ENCODE peak calls at places on chromosomes 13 and 19, in nine cellular contexts. H, I, D, Q, L, N, U, Z and J are unnamed samples.

GRCh38 chr13:62139597-62139996 is 723.9 kb upstream of the PCDH20 start:
- DNase-seq in H (no peak), I (no peak), D (no peak), Q (no peak), L (no peak), N (no peak), U (no peak), Z (no peak), J (no peak)

GRCh38 chr13:105925496-105925895 is 610.0 kb downstream of the EFNB2 start:
- DNase-seq in H (no peak), I (no peak), D (peak; percentile 83), Q (no peak), L (no peak), N (no peak), U (peak; percentile 58), Z (no peak), J (no peak)

GRCh38 chr13:71880753-71881541 is 13.9 kb upstream of the DACH1 start:
- DNase-seq in H (no peak), I (no peak), D (no peak), Q (no peak), L (no peak), N (no peak), U (no peak), Z (no peak), J (peak; percentile 76)

GRCh38 chr19:13843104-13843921 is 33.6 kb upstream of the NANOS3 start:
- DNase-seq in H (peak; percentile 70), I (peak; percentile 82), D (peak; percentile 47), Q (peak; percentile 57), L (no peak), N (peak; percentile 86), U (peak; percentile 79), Z (peak; percentile 42), J (peak; percentile 84)

GRCh38 chr19:16325671-16326400 is 1.2 kb downstream of the KLF2 start:
- DNase-seq in H (peak; percentile 60), I (peak; percentile 48), D (no peak), Q (peak; percentile 49), L (peak; percentile 44), N (peak; percentile 84), U (peak; percentile 63), Z (peak; percentile 75), J (peak; percentile 44)

GRCh38 chr19:38989066-38989605 is 13.6 kb upstream of the FBXO17 start:
- DNase-seq in H (no peak), I (no peak), D (no peak), Q (no peak), L (no peak), N (no peak), U (peak; percentile 10), Z (peak; percentile 77), J (peak; percentile 77)

GRCh38 chr13:36998624-36999041 is 507 bp downstream of the ALG5 start:
- DNase-seq in H (peak; percentile 57), I (peak; percentile 59), D (no peak), Q (peak; percentile 19), L (peak; percentile 2), N (no peak), U (no peak), Z (peak; percentile 44), J (peak; percentile 30)

GRCh38 chr19:45305421-45305820 is 17.3 kb downstream of the CKM start:
- DNase-seq in H (no peak), I (no peak), D (no peak), Q (no peak), L (no peak), N (no peak), U (peak; percentile 47), Z (peak; percentile 44), J (no peak)

GRCh38 chr13:72952529-72953141 is 106.2 kb upstream of the KLF5 start:
- DNase-seq in H (no peak), I (no peak), D (no peak), Q (no peak), L (no peak), N (no peak), U (no peak), Z (no peak), J (no peak)

GRCh38 chr19:49555600-49556411 is 24.6 kb downstream of the NOSIP start:
- DNase-seq in H (peak; percentile 81), I (peak; percentile 87), D (no peak), Q (peak; percentile 62), L (no peak), N (peak; percentile 91), U (peak; percentile 56), Z (peak; percentile 93), J (peak; percentile 75)

GRCh38 chr13:55013051-55013450 is 1984.4 kb downstream of the OLFM4 start:
- DNase-seq in H (no peak), I (no peak), D (no peak), Q (no peak), L (no peak), N (no peak), U (no peak), Z (peak; percentile 6), J (no peak)

GRCh38 chr13:110780410-110780809 is 66.9 kb downstream of the ING1 start:
- DNase-seq in H (no peak), I (no peak), D (no peak), Q (no peak), L (no peak), N (no peak), U (no peak), Z (no peak), J (no peak)

GRCh38 chr13:50644081-50644871 is 199.2 kb downstream of the DLEU7 start:
- DNase-seq in H (no peak), I (no peak), D (no peak), Q (no peak), L (no peak), N (no peak), U (no peak), Z (no peak), J (no peak)

GRCh38 chr13:92842145-92842544 is 384.5 kb upstream of the GPC6 start:
- DNase-seq in H (no peak), I (no peak), D (peak; percentile 88), Q (no peak), L (no peak), N (no peak), U (peak; percentile 93), Z (no peak), J (peak; percentile 91)

GRCh38 chr13:68813397-68813796 is 1294.2 kb upstream of the ATXN8OS start:
- DNase-seq in H (no peak), I (no peak), D (no peak), Q (no peak), L (no peak), N (no peak), U (no peak), Z (no peak), J (no peak)

GRCh38 chr13:97348569-97349100 is 85.3 kb upstream of the RAP2A start:
- DNase-seq in H (no peak), I (no peak), D (no peak), Q (no peak), L (no peak), N (no peak), U (no peak), Z (no peak), J (no peak)

GRCh38 chr19:947707-948533 is 22.1 kb downstream of the ARID3A start:
- DNase-seq in H (peak; percentile 85), I (peak; percentile 69), D (no peak), Q (peak; percentile 66), L (no peak), N (peak; percentile 87), U (no peak), Z (no peak), J (no peak)

GRCh38 chr13:110634558-110634957 is 19.2 kb downstream of the NAXD start:
- DNase-seq in H (no peak), I (no peak), D (peak; percentile 89), Q (no peak), L (no peak), N (no peak), U (peak; percentile 53), Z (no peak), J (peak; percentile 82)

GRCh38 chr19:4816388-4817165 is 14.9 kb downstream of the TICAM1 start:
- DNase-seq in H (no peak), I (no peak), D (no peak), Q (peak; percentile 33), L (no peak), N (no peak), U (no peak), Z (no peak), J (no peak)

GRCh38 chr13:57128909-57129308 is 11.8 kb upstream of the PRR20A start:
- DNase-seq in H (no peak), I (no peak), D (no peak), Q (no peak), L (no peak), N (no peak), U (no peak), Z (peak; percentile 5), J (no peak)

GRCh38 chr19:3710265-3710812 is 2.2 kb downstream of the TJP3 start:
- DNase-seq in H (peak; percentile 94), I (peak; percentile 96), D (peak; percentile 43), Q (peak; percentile 62), L (no peak), N (peak; percentile 91), U (peak; percentile 67), Z (peak; percentile 68), J (peak; percentile 59)

GRCh38 chr19:33394723-33395560 is 21.4 kb downstream of the CEBPG start:
- DNase-seq in H (peak; percentile 32), I (peak; percentile 33), D (no peak), Q (no peak), L (no peak), N (peak; percentile 62), U (no peak), Z (no peak), J (no peak)

GRCh38 chr13:74115138-74115537 is 19.1 kb downstream of the KLF12 start:
- DNase-seq in H (no peak), I (no peak), D (peak; percentile 78), Q (no peak), L (no peak), N (no peak), U (peak; percentile 41), Z (no peak), J (peak; percentile 78)

GRCh38 chr13:44649118-44649455 is 73.0 kb upstream of the TSC22D1 start:
- DNase-seq in H (no peak), I (no peak), D (no peak), Q (no peak), L (no peak), N (no peak), U (no peak), Z (peak; percentile 66), J (no peak)

GRCh38 chr13:112746044-112746443 is 56.2 kb downstream of the ATP11A start:
- DNase-seq in H (peak; percentile 67), I (no peak), D (no peak), Q (no peak), L (no peak), N (no peak), U (no peak), Z (no peak), J (no peak)

GRCh38 chr13:29594710-29595379 is 643 bp downstream of the SLC7A1 start:
- DNase-seq in H (peak; percentile 69), I (peak; percentile 75), D (peak; percentile 59), Q (peak; percentile 80), L (peak; percentile 21), N (peak; percentile 89), U (peak; percentile 66), Z (peak; percentile 50), J (peak; percentile 80)